ENCODE peak calls at places on chromosomes 12 and 14, in five cellular contexts. H is activated naive CD4-positive, alpha-beta T cell treated with anti-CD3 and anti-CD28 coated beads, Interleukin-2, amount 10 ng/mL, durations not matched to agents 7 days and 5 days; T is astrocyte of the cerebellum; U is hippocampal formation; Z is HFFc6. V is an unnamed sample.

GRCh38 chr14:54105898-54106297 is 149.3 kb upstream of the BMP4 start:
- DNase-seq in H (no peak), T (no peak), Z (no peak), U (no peak), V (no peak)

GRCh38 chr12:94041833-94042232 is 106.5 kb upstream of the PLXNC1 start:
- DNase-seq in H (no peak), T (no peak), Z (no peak), U (no peak), V (no peak)

GRCh38 chr14:31090872-31091764 is 64.9 kb upstream of the STRN3 start:
- DNase-seq in Z (peak; percentile 90), H (no peak), T (peak; percentile 42), U (no peak), V (peak; percentile 20)

GRCh38 chr12:53338916-53339315 is 2.8 kb upstream of the SP7 start:
- DNase-seq in U (no peak), T (no peak), Z (no peak), H (no peak), V (no peak)

GRCh38 chr12:101490286-101490920 is 15.3 kb downstream of the SPIC start:
- DNase-seq in Z (no peak), H (peak; percentile 28), T (no peak), U (no peak), V (no peak)

GRCh38 chr12:26195641-26196423 is 459 bp downstream of the SSPN start:
- DNase-seq in T (no peak), U (peak; percentile 79), H (no peak), Z (peak; percentile 36), V (peak; percentile 74)

GRCh38 chr14:75247286-75247922 is 31.2 kb upstream of the FOS start:
- DNase-seq in Z (no peak), U (no peak), H (peak; percentile 78), T (no peak), V (no peak)

GRCh38 chr12:85280138-85280983 is at the start of gene ALX1:
- DNase-seq in U (no peak), H (peak; percentile 19), Z (no peak), T (no peak), V (no peak)

GRCh38 chr12:11812558-11813421 is 163.3 kb downstream of the ETV6 start:
- DNase-seq in Z (no peak), U (peak; percentile 69), T (peak; percentile 49), H (peak; percentile 34), V (peak; percentile 80)

GRCh38 chr14:74712499-74713394 is at the start of the genes AREL1 and FCF1:
- DNase-seq in T (peak; percentile 81), U (no peak), Z (peak; percentile 80), H (peak; percentile 89), V (peak; percentile 95)

GRCh38 chr14:101072531-101072930 is 169.0 kb upstream of the RTL1 start:
- DNase-seq in H (peak; percentile 1), Z (no peak), U (no peak), T (no peak), V (no peak)

GRCh38 chr14:59127437-59127732 is 61.1 kb upstream of the DAAM1 start:
- DNase-seq in T (no peak), Z (no peak), H (no peak), U (no peak), V (no peak)

GRCh38 chr12:1350934-1351240 is 243.5 kb downstream of the FBXL14 start:
- DNase-seq in Z (no peak), T (no peak), H (no peak), U (no peak), V (no peak)

GRCh38 chr12:79119796-79120195 is 255.2 kb downstream of the SYT1 start:
- DNase-seq in Z (no peak), H (no peak), T (no peak), U (no peak), V (no peak)

GRCh38 chr12:6375269-6376078 is at the start of gene SCNN1A:
- DNase-seq in T (no peak), H (no peak), U (no peak), Z (no peak), V (no peak)

GRCh38 chr14:35412281-35413057 is 7.9 kb upstream of the NFKBIA start:
- DNase-seq in Z (no peak), H (no peak), T (no peak), U (no peak), V (no peak)

GRCh38 chr12:122121341-122122192 is 43.0 kb downstream of the MLXIP start:
- DNase-seq in Z (no peak), T (no peak), U (no peak), H (no peak), V (no peak)

GRCh38 chr12:85504164-85504563 is 224.1 kb downstream of the ALX1 start:
- DNase-seq in Z (no peak), T (no peak), U (no peak), H (no peak), V (no peak)

GRCh38 chr14:68784995-68785816 is 7.7 kb downstream of the ZFP36L1 start:
- DNase-seq in U (no peak), H (no peak), T (no peak), Z (peak; percentile 88), V (peak; percentile 28)

GRCh38 chr12:76455582-76456345 is 103.8 kb downstream of the OSBPL8 start:
- DNase-seq in Z (peak; percentile 92), U (no peak), H (peak; percentile 27), T (peak; percentile 86), V (peak; percentile 63)

GRCh38 chr12:64088431-64089349 is 133.4 kb downstream of the KICS2 start:
- DNase-seq in Z (peak; percentile 93), H (no peak), U (no peak), T (peak; percentile 85), V (peak; percentile 89)